ENCODE peak calls at places on chromosomes 4 and X, in six cellular contexts. W is mucosa of descending colon, I is immature natural killer cell, V is activated gamma-delta T cell treated with Interleukin-2 at 50 U/mL for 16 hours, C is iPS-NIHi11, R is GM04503. Q is an unnamed sample.

GRCh38 chr4:69894706-69895105 is 34.8 kb upstream of the SULT1E1 start:
- DNase-seq in W (no peak), I (no peak), V (no peak), C (no peak), R (no peak), Q (no peak)

GRCh38 chr4:142265536-142265935 is 580.6 kb downstream of the INPP4B start:
- DNase-seq in W (no peak), I (no peak), V (no peak), C (no peak), R (no peak), Q (no peak)

GRCh38 chrX:21956783-21957182 is 16.3 kb downstream of the SMS start:
- DNase-seq in W (no peak), I (no peak), V (no peak), C (no peak), R (no peak), Q (no peak)

GRCh38 chrX:15292861-15293260 is 22.6 kb downstream of the ASB11 start:
- DNase-seq in W (no peak), I (no peak), V (no peak), C (no peak), R (no peak), Q (no peak)

GRCh38 chrX:8748855-8749254 is 16.9 kb upstream of the ANOS1 start:
- DNase-seq in W (peak), I (peak), V (no peak), C (peak), R (no peak), Q (no peak)

GRCh38 chr4:41655177-41655576 is 93.3 kb downstream of the PHOX2B start:
- DNase-seq in W (no peak), I (no peak), V (no peak), C (no peak), R (no peak), Q (no peak)

GRCh38 chr4:30718021-30718888 is 1.9 kb upstream of the PCDH7 start:
- DNase-seq in W (peak), I (no peak), V (no peak), C (peak), R (no peak), Q (no peak)

GRCh38 chr4:106312997-106313522 is 2.9 kb downstream of the TBCK start:
- DNase-seq in W (no peak), I (no peak), V (no peak), C (no peak), R (no peak), Q (no peak)

GRCh38 chr4:38765391-38765790 is 17.4 kb downstream of the TLR10 start:
- DNase-seq in W (no peak), I (no peak), V (no peak), C (no peak), R (no peak), Q (no peak)

Q was measured in CD4-positive, alpha-beta memory T cell.